ENCODE peak calls at places on chromosomes 12 and 14, in seven cellular contexts. X is A549; F is left colon; D is stimulated activated CD4-positive, alpha-beta T cell treated with anti-CD3 and anti-CD28 coated beads, Interleukin-4, amount 100 ng/mL, for 48 hours; Y is germinal center; V is fibroblast of mammary gland; J is AG20443. K is an unnamed sample.

GRCh38 chr12:64177001-64177400 is 45.1 kb downstream of the KICS2 start:
- DNase-seq in X (no peak), F (no peak), Y (no peak), D (no peak), V (no peak), J (no peak), K (no peak)

GRCh38 chr12:78470354-78471195 is 394.0 kb upstream of the SYT1 start:
- DNase-seq in X (peak), J (peak), V (peak), F (no peak), Y (no peak), D (no peak), K (peak)

GRCh38 chr12:51009038-51009437 is 17.1 kb downstream of the SLC11A2 start:
- DNase-seq in D (no peak), J (no peak), V (peak), F (peak), X (no peak), Y (no peak), K (peak)

GRCh38 chr14:105853089-105853906 is 326.9 kb downstream of the TMEM121 start:
- DNase-seq in J (no peak), X (no peak), V (no peak), Y (no peak), F (no peak), D (no peak), K (no peak)

GRCh38 chr12:130583317-130583716 is 132.8 kb downstream of the RIMBP2 start:
- DNase-seq in J (no peak), D (no peak), F (no peak), X (no peak), V (no peak), Y (no peak), K (no peak)

GRCh38 chr14:35458442-35458841 is 53.9 kb upstream of the NFKBIA start:
- DNase-seq in D (no peak), X (no peak), V (no peak), Y (no peak), J (no peak), F (no peak), K (no peak)

GRCh38 chr12:131947482-131948027 is 2.2 kb upstream of the EP400 start:
- DNase-seq in Y (no peak), F (peak), J (no peak), D (no peak), X (no peak), V (no peak), K (no peak)

GRCh38 chr12:80794506-80794905 is 77.8 kb downstream of the MYF5 start:
- DNase-seq in V (no peak), D (no peak), F (no peak), Y (no peak), X (no peak), J (no peak), K (no peak)

GRCh38 chr14:78644824-78645559 is 474.8 kb downstream of the NRXN3 start:
- DNase-seq in D (no peak), F (no peak), V (no peak), X (no peak), J (no peak), Y (no peak), K (no peak)

GRCh38 chr12:90292183-90292582 is 583.5 kb upstream of the ATP2B1 start:
- DNase-seq in F (no peak), Y (no peak), J (no peak), X (no peak), V (no peak), D (no peak), K (no peak)

GRCh38 chr14:99971087-99971928 is 93.9 kb upstream of the EVL start:
- DNase-seq in F (peak), X (peak), V (peak), Y (peak), J (peak), D (peak), K (peak)

GRCh38 chr12:484096-484495 is 24.4 kb downstream of the B4GALNT3 start:
- DNase-seq in F (no peak), J (no peak), X (no peak), V (no peak), Y (no peak), D (no peak), K (no peak)

GRCh38 chr14:104264495-104265265 is 126.3 kb downstream of the KIF26A start:
- DNase-seq in J (no peak), F (peak), D (no peak), V (no peak), Y (no peak), X (no peak), K (no peak)

GRCh38 chr12:52613363-52614030 is 4.9 kb downstream of the KRT73 start:
- DNase-seq in F (no peak), X (no peak), Y (no peak), D (no peak), J (no peak), V (no peak), K (no peak)

K was measured in LHCN-M2.